ENCODE peak calls at places on chromosomes 4 and X, in seven cellular contexts. Q is sigmoid colon; U is dorsolateral prefrontal cortex; R is effector memory CD4-positive, alpha-beta T cell; F is adipocyte; I is mesendoderm; S is NB4. B is an unnamed sample.

GRCh38 chr4:138943893-138944292 is 71.7 kb upstream of the NOCT start:
- DNase-seq in F (no peak), R (no peak), U (no peak), I (no peak), Q (no peak), S (no peak), B (no peak)

GRCh38 chrX:126552313-126553022 is at the start of gene DCAF12L1:
- DNase-seq in S (no peak), Q (no peak), I (peak; percentile 53), F (no peak), R (no peak), U (no peak), B (no peak)

GRCh38 chr4:183140911-183141320 is 41.9 kb downstream of the WWC2 start:
- DNase-seq in S (no peak), Q (no peak), R (no peak), U (no peak), I (peak; percentile 50), F (peak; percentile 33), B (peak; percentile 60)

GRCh38 chr4:174255790-174256189 is 27.7 kb downstream of the FBXO8 start:
- DNase-seq in Q (no peak), U (no peak), F (peak; percentile 64), S (no peak), I (no peak), R (no peak), B (peak; percentile 85)

GRCh38 chr4:2469192-2469984 is 482 bp downstream of the RNF4 start:
- DNase-seq in S (peak; percentile 85), Q (no peak), R (peak; percentile 66), U (no peak), I (peak; percentile 60), F (peak; percentile 76), B (peak; percentile 35)

GRCh38 chr4:98284640-98285046 is 23.5 kb downstream of the RAP1GDS1 start:
- DNase-seq in F (no peak), I (peak; percentile 95), S (no peak), U (no peak), Q (no peak), R (no peak), B (peak; percentile 26)

GRCh38 chr4:91198951-91199350 is 1071.8 kb downstream of the CCSER1 start:
- DNase-seq in R (no peak), I (no peak), S (peak; percentile 2), U (no peak), F (no peak), Q (no peak), B (peak; percentile 11)

GRCh38 chrX:2401590-2402360 is 99.0 kb downstream of the DHRSX start:
- DNase-seq in Q (no peak), F (no peak), R (no peak), I (peak; percentile 70), U (no peak), S (no peak), B (no peak)

GRCh38 chr4:91502365-91502764 is 801.4 kb upstream of the GRID2 start:
- DNase-seq in F (no peak), S (peak; percentile 1), Q (no peak), U (no peak), I (peak; percentile 76), R (no peak), B (peak; percentile 27)

GRCh38 chr4:39770969-39771724 is 73.2 kb downstream of the UBE2K start:
- DNase-seq in S (no peak), Q (no peak), R (no peak), F (no peak), U (no peak), I (no peak), B (no peak)

GRCh38 chrX:14038375-14039077 is 8.8 kb upstream of the GEMIN8 start:
- DNase-seq in U (no peak), S (peak; percentile 68), F (no peak), Q (no peak), R (no peak), I (no peak), B (no peak)

GRCh38 chr4:185931375-185931774 is 119.4 kb upstream of the SORBS2 start:
- DNase-seq in I (no peak), F (no peak), Q (no peak), S (no peak), U (no peak), R (no peak), B (no peak)

GRCh38 chr4:11165052-11165451 is 263.6 kb downstream of the HS3ST1 start:
- DNase-seq in R (no peak), I (peak; percentile 48), S (no peak), U (no peak), F (no peak), Q (no peak), B (no peak)

GRCh38 chr4:113447061-113447460 is 314.5 kb downstream of the CAMK2D start:
- DNase-seq in S (no peak), U (no peak), I (no peak), F (no peak), Q (no peak), R (no peak), B (no peak)

GRCh38 chr4:122689972-122690371 is 42.5 kb upstream of the BBS12 start:
- DNase-seq in F (no peak), U (no peak), S (no peak), Q (no peak), R (no peak), I (no peak), B (no peak)

GRCh38 chr4:145511913-145512522 is 30.4 kb downstream of the SMAD1 start:
- DNase-seq in F (peak; percentile 17), R (no peak), U (no peak), S (peak; percentile 14), I (peak; percentile 59), Q (no peak), B (peak; percentile 36)

GRCh38 chrX:19888419-19888879 is 1.0 kb upstream of the SH3KBP1 start:
- DNase-seq in I (peak; percentile 93), Q (no peak), F (peak; percentile 82), S (peak; percentile 84), U (no peak), R (peak; percentile 16), B (peak; percentile 53)

GRCh38 chr4:157320092-157320491 is 99.6 kb downstream of the GRIA2 start:
- DNase-seq in R (no peak), U (no peak), Q (no peak), I (no peak), F (no peak), S (no peak), B (no peak)

GRCh38 chr4:24632011-24632410 is 47.7 kb upstream of the DHX15 start:
- DNase-seq in R (no peak), Q (no peak), U (no peak), F (no peak), I (no peak), S (no peak), B (no peak)

GRCh38 chr4:7192252-7193039 is at the start of gene SORCS2:
- DNase-seq in R (no peak), I (peak; percentile 70), S (peak; percentile 64), F (peak; percentile 90), Q (peak; percentile 83), U (peak; percentile 60), B (peak; percentile 69)

GRCh38 chrX:13086076-13086475 is 41.7 kb upstream of the FAM9C start:
- DNase-seq in S (no peak), U (no peak), I (no peak), F (no peak), Q (no peak), R (no peak), B (no peak)

GRCh38 chrX:20231598-20231997 is 35.1 kb downstream of the RPS6KA3 start:
- DNase-seq in Q (no peak), U (no peak), I (no peak), F (no peak), S (no peak), R (no peak), B (no peak)

GRCh38 chr4:111323496-111323895 is 700.6 kb upstream of the PITX2 start:
- DNase-seq in U (no peak), S (no peak), F (peak; percentile 73), I (peak; percentile 61), Q (no peak), R (no peak), B (peak; percentile 41)

GRCh38 chr4:121484633-121485032 is 103.8 kb upstream of the QRFPR start:
- DNase-seq in U (no peak), I (peak; percentile 77), F (peak; percentile 61), Q (no peak), R (no peak), S (peak; percentile 55), B (peak; percentile 81)

DNA sequence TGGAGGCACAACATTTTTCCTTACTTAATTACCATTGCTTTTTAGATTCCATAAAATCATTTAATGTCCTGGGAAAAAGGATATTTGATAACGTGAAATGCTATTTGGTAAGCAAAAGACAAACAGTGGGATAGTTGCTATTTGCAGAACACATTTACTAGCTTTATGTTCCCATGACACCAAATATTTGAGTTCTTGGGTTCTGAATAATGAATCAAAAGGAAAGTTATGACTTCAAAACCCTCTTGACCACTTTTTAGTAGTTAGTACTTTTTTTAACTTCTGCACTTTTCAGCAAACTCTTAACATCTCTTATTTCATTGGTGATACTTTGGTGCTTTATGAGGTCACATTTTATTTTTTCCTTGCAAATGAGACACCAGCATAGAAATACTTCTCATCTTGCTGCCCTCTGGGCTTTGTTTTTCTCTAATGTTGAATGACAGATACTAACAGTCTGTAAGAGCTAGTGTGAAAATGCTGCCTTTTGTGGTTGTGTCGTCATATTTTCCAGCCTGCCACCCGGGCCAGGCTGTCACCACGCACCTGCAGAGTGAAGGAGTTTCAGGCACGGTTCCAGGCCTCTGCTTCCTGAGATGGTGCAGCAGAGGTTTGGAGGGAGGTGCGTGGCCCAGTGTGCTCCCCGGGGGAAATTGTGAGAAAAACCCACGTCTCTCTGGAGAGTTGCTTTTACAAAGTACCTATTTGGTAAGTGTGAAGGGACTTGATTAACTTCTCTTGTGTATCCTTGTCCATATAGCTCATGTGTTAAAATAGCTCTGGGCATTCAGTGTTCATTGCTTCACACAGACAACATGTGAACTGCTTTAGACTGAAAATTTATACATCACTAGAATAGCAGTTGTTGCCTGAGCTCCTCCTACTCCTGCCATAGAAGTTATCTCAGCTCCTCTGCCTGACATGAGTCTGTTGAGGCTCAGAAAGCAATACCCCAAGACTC is 34.7 kb downstream of the MSL3 start:
- DNase-seq in R (peak; percentile 31), F (no peak), U (peak; percentile 34), I (no peak), S (no peak), Q (no peak), B (peak; percentile 7)
- H3K4me3 ChIP-seq in R (no peak overlapping the region), F (no peak overlapping the region), U (no peak overlapping the region), I (no peak overlapping the region), S (no peak overlapping the region), Q (no peak overlapping the region), B (no peak overlapping the region)

GRCh38 chrX:3699841-3700381 is 13.5 kb downstream of the PRKX start:
- DNase-seq in I (no peak), U (no peak), Q (peak; percentile 54), S (peak; percentile 33), F (peak; percentile 47), R (no peak), B (peak; percentile 27)
- H3K4me3 ChIP-seq in I (no peak overlapping the region), U (peak overlapping the region; percentile 11), Q (peak overlapping the region; percentile 32), S (peak overlapping the region; percentile 60), F (peak overlapping the region; percentile 72), R (peak overlapping the region; percentile 65), B (no peak overlapping the region)

GRCh38 chr4:134935320-134935719 is 733.7 kb upstream of the PABPC4L start:
- DNase-seq in Q (no peak), F (peak; percentile 36), U (no peak), R (no peak), I (peak; percentile 53), S (peak; percentile 30), B (peak; percentile 11)

GRCh38 chr4:134936014-134936413 is 734.4 kb upstream of the PABPC4L start:
- DNase-seq in R (no peak), I (peak; percentile 39), S (no peak), F (no peak), Q (no peak), U (no peak), B (no peak)

GRCh38 chr4:134934036-134934806 is 732.6 kb upstream of the PABPC4L start:
- DNase-seq in R (no peak), S (no peak), U (no peak), Q (no peak), I (peak; percentile 74), F (no peak), B (no peak)
- H3K4me3 ChIP-seq in R (no peak overlapping the region), S (no peak overlapping the region), U (no peak overlapping the region), Q (no peak overlapping the region), I (no peak overlapping the region), F (no peak overlapping the region), B (no peak overlapping the region)

GRCh38 chrX:40318796-40319195 is 221.0 kb upstream of the BCOR start:
- DNase-seq in R (no peak), S (peak; percentile 9), F (no peak), U (no peak), Q (peak; percentile 42), I (no peak), B (no peak)
- H3K4me3 ChIP-seq in R (no peak overlapping the region), S (no peak overlapping the region), F (no peak overlapping the region), U (no peak overlapping the region), Q (no peak overlapping the region), I (no peak overlapping the region), B (no peak overlapping the region)

B was measured in cardiac muscle cell.